ENCODE peak calls at places on chromosomes 13 and 19, in four cellular contexts. S is K562, G is HepG2, F is WTC11. Q is an unnamed sample.

GRCh38 chr13:73404581-73404980 is 345.8 kb downstream of the KLF5 start:
- DNase-seq in S (no peak), G (no peak), F (no peak), Q (no peak)

GRCh38 chr19:51676566-51677083 is 16.5 kb upstream of the SPACA6 start:
- DNase-seq in S (no peak), G (no peak), F (no peak), Q (no peak)

GRCh38 chr19:46606681-46607440 is 5.7 kb downstream of the CALM3 start:
- DNase-seq in S (no peak), G (no peak), F (peak), Q (no peak)

GRCh38 chr13:89862691-89863036 is 1484.8 kb upstream of the MIR17HG start:
- DNase-seq in S (no peak), G (no peak), F (no peak), Q (no peak)

GRCh38 chr13:80054806-80055205 is 286.1 kb downstream of the SPRY2 start:
- DNase-seq in S (no peak), G (no peak), F (no peak), Q (no peak)

GRCh38 chr13:114007566-114007965 is 33.7 kb upstream of the C13orf46 start:
- DNase-seq in S (no peak), G (no peak), F (peak), Q (no peak)

GRCh38 chr13:106633321-106633720 is 65.4 kb upstream of the ARGLU1 start:
- DNase-seq in S (no peak), G (no peak), F (no peak), Q (no peak)

GRCh38 chr13:106533940-106534843 is 1.3 kb downstream of the EFNB2 start:
- DNase-seq in S (no peak), G (no peak), F (peak), Q (no peak)

GRCh38 chr13:73194310-73194709 is 135.5 kb downstream of the KLF5 start:
- DNase-seq in S (no peak), G (peak), F (no peak), Q (no peak)

GRCh38 chr19:14672043-14672872 is 2.4 kb downstream of the ADGRE3 start:
- DNase-seq in S (no peak), G (no peak), F (no peak), Q (no peak)

GRCh38 chr19:18291590-18292459 is 10.4 kb upstream of the JUND start:
- DNase-seq in S (peak), G (peak), F (peak), Q (peak)

GRCh38 chr13:46354143-46355087 is 32.6 kb downstream of the RUBCNL start:
- DNase-seq in S (peak), G (peak), F (no peak), Q (no peak)

GRCh38 chr13:50608357-50608756 is 235.1 kb downstream of the DLEU7 start:
- DNase-seq in S (no peak), G (no peak), F (no peak), Q (no peak)

GRCh38 chr19:41863209-41863931 is 3.3 kb downstream of the RPS19 start:
- DNase-seq in S (no peak), G (no peak), F (no peak), Q (no peak)

GRCh38 chr19:53389591-53390377 is 5.2 kb upstream of the ZNF765 start:
- DNase-seq in S (peak), G (no peak), F (peak), Q (no peak)

GRCh38 chr19:35236638-35237400 is 8.3 kb upstream of the FAM187B start:
- DNase-seq in S (no peak), G (no peak), F (no peak), Q (no peak)

GRCh38 chr13:41827507-41828213 is 133.2 kb downstream of the VWA8 start:
- DNase-seq in S (no peak), G (no peak), F (no peak), Q (no peak)

GRCh38 chr19:52535831-52536800 is 8.6 kb downstream of the ZNF808 start:
- DNase-seq in S (no peak), G (no peak), F (peak), Q (no peak)

GRCh38 chr13:91017031-91017668 is 330.3 kb upstream of the MIR17HG start:
- DNase-seq in S (peak), G (no peak), F (peak), Q (peak)

GRCh38 chr19:55687281-55688172 is 12.5 kb downstream of the EPN1 start:
- DNase-seq in S (no peak), G (no peak), F (no peak), Q (no peak)

GRCh38 chr19:38649305-38650179 is 2.1 kb downstream of the ACTN4 start:
- DNase-seq in S (no peak), G (peak), F (no peak), Q (no peak)

GRCh38 chr13:76286178-76286577 is 600.0 kb downstream of the KCTD12 start:
- DNase-seq in S (no peak), G (no peak), F (no peak), Q (no peak)

GRCh38 chr13:73451120-73452029 is 392.6 kb downstream of the KLF5 start:
- DNase-seq in S (no peak), G (peak), F (no peak), Q (no peak)

GRCh38 chr19:15280915-15281683 is 48.9 kb upstream of the EPHX3 start:
- DNase-seq in S (peak), G (peak), F (no peak), Q (peak)

GRCh38 chr19:4439243-4439642 is 18.4 kb downstream of the UBXN6 start:
- DNase-seq in S (no peak), G (no peak), F (no peak), Q (no peak)

GRCh38 chr19:1284293-1284978 is 1.2 kb upstream of the EFNA2 start:
- DNase-seq in S (no peak), G (no peak), F (no peak), Q (no peak)

GRCh38 chr13:25319781-25320180 is 18.4 kb downstream of the NUP58 start:
- DNase-seq in S (no peak), G (no peak), F (no peak), Q (no peak)

GRCh38 chr13:25329706-25330105 is 28.3 kb downstream of the NUP58 start:
- DNase-seq in S (no peak), G (no peak), F (no peak), Q (no peak)

GRCh38 chr13:25324100-25324499 is 22.7 kb downstream of the NUP58 start:
- DNase-seq in S (no peak), G (no peak), F (no peak), Q (no peak)
- TF ChIP-seq ELF4 in S (no peak), G (no peak), F (no peak), Q (no peak)

GRCh38 chr13:33496336-33496735 is 210.8 kb upstream of the STARD13 start:
- DNase-seq in S (no peak), G (no peak), F (no peak), Q (no peak)

GRCh38 chr13:33490461-33491327 is 205.1 kb upstream of the STARD13 start:
- DNase-seq in S (peak), G (no peak), F (peak), Q (no peak)

GRCh38 chr13:33497146-33497845 is 211.7 kb upstream of the STARD13 start:
- DNase-seq in S (no peak), G (no peak), F (no peak), Q (no peak)

GRCh38 chr13:33493672-33494365 is 208.3 kb upstream of the STARD13 start:
- DNase-seq in S (no peak), G (no peak), F (no peak), Q (no peak)

GRCh38 chr13:33494596-33495214 is 209.2 kb upstream of the STARD13 start:
- DNase-seq in S (peak), G (peak), F (no peak), Q (no peak)
- TF ChIP-seq ELF4 in S (no peak), G (no peak), F (no peak), Q (no peak)

DNA sequence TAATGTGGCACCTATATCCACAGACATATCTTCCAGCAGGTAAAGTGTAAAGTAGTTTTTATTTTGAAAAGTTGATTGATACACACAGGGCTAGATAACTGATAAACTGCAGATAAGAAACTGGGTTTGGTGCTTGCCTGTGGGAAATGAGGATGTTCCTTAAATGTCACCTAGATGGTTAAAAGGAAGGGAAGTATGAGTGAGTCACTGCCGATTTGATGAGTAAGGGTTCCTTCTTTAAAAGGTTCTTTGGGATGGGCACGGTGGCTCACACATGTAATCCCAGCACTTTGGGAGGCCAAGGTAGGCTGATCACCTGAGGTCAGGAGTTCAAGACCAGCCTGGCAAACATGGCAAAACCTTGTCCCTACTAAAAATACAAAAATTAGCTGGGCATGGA is 73.8 kb upstream of the FRY start:
- DNase-seq in S (no peak), G (no peak), F (no peak), Q (no peak)
- TF ChIP-seq ELF4 in S (no peak), G (no peak), F (no peak), Q (no peak)

DNA sequence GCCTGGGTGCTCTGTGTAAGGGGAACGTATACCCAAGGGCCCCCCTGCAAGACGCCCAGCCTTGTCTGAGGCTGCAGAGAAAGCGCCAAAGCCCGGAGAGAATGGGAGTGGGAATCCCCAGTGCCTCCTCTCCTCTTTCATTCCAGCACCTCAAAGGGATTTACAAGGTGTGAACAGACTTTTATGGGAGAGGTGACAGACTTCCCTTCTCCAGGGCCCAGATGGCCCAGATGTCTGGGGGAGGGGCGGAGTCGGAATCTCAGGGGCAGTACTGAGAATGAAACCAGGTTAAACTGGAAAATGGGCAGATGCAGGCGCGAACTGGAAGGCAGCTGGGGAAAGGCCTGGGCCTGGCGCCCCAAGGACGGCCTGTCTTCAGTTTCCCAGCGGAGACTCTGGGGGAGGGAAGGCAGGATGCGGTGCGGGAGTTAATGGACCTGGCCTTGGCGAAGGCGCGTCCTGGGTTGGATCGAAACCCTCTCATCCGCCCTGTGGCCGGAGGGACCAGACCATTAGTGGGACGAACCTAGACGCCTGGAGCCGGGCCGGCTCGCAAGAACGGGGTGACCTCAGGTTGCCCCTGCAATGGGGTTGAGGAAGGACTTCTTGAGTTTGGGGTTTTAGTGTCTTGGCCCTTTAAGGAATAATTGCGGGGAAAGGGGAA is 622 bp upstream of the TRIP10 start:
- DNase-seq in S (peak), G (no peak), F (peak), Q (no peak)
- TF ChIP-seq ELF4 in S (no peak), G (no peak), F (no peak), Q (no peak)

GRCh38 chr13:108618233-108618632 is 11.2 kb upstream of the MYO16 start:
- DNase-seq in S (no peak), G (no peak), F (no peak), Q (no peak)

GRCh38 chr13:108609353-108609752 is 20.1 kb upstream of the MYO16 start:
- DNase-seq in S (peak), G (no peak), F (no peak), Q (peak)

GRCh38 chr13:108610517-108610916 is 18.9 kb upstream of the MYO16 start:
- DNase-seq in S (peak), G (no peak), F (no peak), Q (no peak)

GRCh38 chr13:108615241-108615640 is 14.2 kb upstream of the MYO16 start:
- DNase-seq in S (no peak), G (no peak), F (no peak), Q (no peak)
- TF ChIP-seq ELF4 in S (no peak), G (no peak), F (no peak), Q (no peak)

GRCh38 chr13:98372886-98373285 is 195.8 kb upstream of the RNF113B start:
- DNase-seq in S (no peak), G (no peak), F (no peak), Q (peak)
- TF ChIP-seq ELF4 in S (no peak), G (no peak), F (no peak), Q (no peak)

GRCh38 chr19:12779162-12779993 is 4.0 kb upstream of the HOOK2 start:
- DNase-seq in S (peak), G (peak), F (no peak), Q (no peak)

GRCh38 chr19:12782174-12782423 is 6.7 kb upstream of the HOOK2 start:
- DNase-seq in S (no peak), G (no peak), F (no peak), Q (no peak)

GRCh38 chr19:12778020-12778904 is 2.9 kb upstream of the HOOK2 start:
- DNase-seq in S (peak), G (no peak), F (peak), Q (no peak)

GRCh38 chr19:12777217-12778019 is 2.1 kb upstream of the HOOK2 start:
- DNase-seq in S (peak), G (peak), F (peak), Q (peak)

GRCh38 chr19:12778905-12779161 is 3.5 kb upstream of the HOOK2 start:
- DNase-seq in S (no peak), G (no peak), F (no peak), Q (no peak)
- TF ChIP-seq ELF4 in S (no peak), G (no peak), F (no peak), Q (no peak)